ENCODE peak calls at places on chromosomes 4 and X, in ten cellular contexts. Y is transverse colon, K is stomach, L is suprapubic skin, T is prostate gland, N is HCT116, F is sigmoid colon, E is spleen, D is K562, H is endothelial cell of umbilical vein. O is an unnamed sample.

GRCh38 chr4:84479663-84480062 is 19.4 kb downstream of the NKX6-1 start:
- DNase-seq in Y (no peak), H (no peak), N (no peak), D (no peak), F (no peak), K (no peak), T (no peak), E (no peak), L (no peak), O (no peak)

GRCh38 chrX:1196436-1196835 is 16.0 kb downstream of the CRLF2 start:
- DNase-seq in E (peak; percentile 19), Y (no peak), H (no peak), T (no peak), F (no peak), L (peak; percentile 28), K (no peak), N (no peak), D (no peak), O (no peak)

GRCh38 chr4:37516057-37516775 is 170.0 kb downstream of the RELL1 start:
- DNase-seq in L (no peak), Y (no peak), E (no peak), N (no peak), K (no peak), D (no peak), F (no peak), H (no peak), T (no peak), O (no peak)

GRCh38 chr4:151356510-151356909 is 31.1 kb upstream of the SH3D19 start:
- DNase-seq in K (no peak), Y (no peak), E (no peak), L (no peak), F (no peak), H (peak; percentile 7), N (peak; percentile 23), D (no peak), T (no peak), O (no peak)

GRCh38 chr4:120658772-120659171 is 263.8 kb downstream of the PRDM5 start:
- DNase-seq in N (no peak), L (no peak), H (peak; percentile 18), E (no peak), Y (no peak), T (no peak), K (no peak), D (no peak), F (no peak), O (no peak)

GRCh38 chrX:21373637-21374162 is 518 bp upstream of the CNKSR2 start:
- DNase-seq in K (no peak), D (no peak), Y (no peak), T (peak; percentile 3), N (no peak), H (no peak), F (no peak), E (no peak), L (no peak), O (no peak)

GRCh38 chr4:153223935-153224334 is 19.7 kb downstream of the TRIM2 start:
- DNase-seq in E (no peak), N (no peak), T (no peak), K (no peak), H (peak; percentile 67), Y (no peak), F (no peak), D (no peak), L (no peak), O (no peak)

GRCh38 chr4:5884804-5885203 is 8.1 kb downstream of the CRMP1 start:
- DNase-seq in E (no peak), D (no peak), T (no peak), F (no peak), L (no peak), N (no peak), Y (no peak), H (no peak), K (no peak), O (no peak)

GRCh38 chr4:113539408-113539807 is 222.1 kb downstream of the CAMK2D start:
- DNase-seq in Y (no peak), E (no peak), F (no peak), N (peak; percentile 31), T (no peak), L (no peak), D (no peak), K (no peak), H (no peak), O (no peak)

GRCh38 chrX:100413231-100413630 is 3.2 kb upstream of the PCDH19 start:
- DNase-seq in H (peak; percentile 61), Y (peak; percentile 33), E (no peak), D (peak; percentile 40), K (peak; percentile 44), T (peak; percentile 12), N (no peak), F (no peak), L (no peak), O (no peak)

GRCh38 chr4:87555751-87556619 is 26.8 kb upstream of the SPARCL1 start:
- DNase-seq in F (no peak), K (no peak), E (no peak), N (no peak), T (no peak), L (no peak), Y (no peak), H (peak; percentile 24), D (no peak), O (no peak)

GRCh38 chrX:50814701-50815476 is 895 bp upstream of the SHROOM4 start:
- DNase-seq in T (no peak), D (no peak), N (no peak), L (no peak), H (peak; percentile 59), K (no peak), E (no peak), F (no peak), Y (no peak), O (no peak)

GRCh38 chr4:5824635-5825034 is 68.3 kb downstream of the CRMP1 start:
- DNase-seq in K (no peak), F (no peak), L (no peak), N (peak; percentile 23), D (peak; percentile 37), H (peak; percentile 58), Y (no peak), E (no peak), T (no peak), O (no peak)

GRCh38 chr4:86940176-86940575 is 5.4 kb downstream of the AFF1 start:
- DNase-seq in Y (no peak), D (no peak), E (no peak), N (no peak), L (no peak), F (no peak), K (no peak), T (no peak), H (peak; percentile 52), O (no peak)

GRCh38 chr4:95693594-95693993 is 144.8 kb upstream of the UNC5C start:
- DNase-seq in F (no peak), E (no peak), T (no peak), Y (no peak), K (no peak), H (peak; percentile 36), N (peak; percentile 15), L (no peak), D (no peak), O (no peak)

GRCh38 chr4:82746705-82747567 is 51.7 kb downstream of the SCD5 start:
- DNase-seq in D (no peak), L (no peak), H (no peak), T (no peak), N (no peak), Y (no peak), E (peak; percentile 36), F (no peak), K (no peak), O (no peak)
- TF ChIP-seq POLR2AphosphoS5 in D (peak; percentile 97), L (no peak), H (no peak), T (no peak), N (no peak), Y (no peak), E (no peak), F (no peak), K (no peak), O (no peak)

GRCh38 chr4:9885958-9886357 is 104.5 kb downstream of the DRD5 start:
- DNase-seq in N (no peak), L (no peak), E (no peak), D (no peak), H (no peak), Y (no peak), F (no peak), K (no peak), T (no peak), O (no peak)
- TF ChIP-seq POLR2A in N (no peak), L (no peak), E (no peak), D (no peak), H (no peak), Y (no peak), F (no peak), K (no peak), T (no peak), O (no peak)

GRCh38 chr4:128844931-128845330 is 35.4 kb downstream of the JADE1 start:
- DNase-seq in L (no peak), N (no peak), D (no peak), K (peak; percentile 43), Y (no peak), H (no peak), E (no peak), T (peak; percentile 46), F (no peak), O (no peak)
- TF ChIP-seq POLR2AphosphoS5 in L (no peak), N (no peak), D (no peak), K (peak; percentile 19), Y (no peak), H (no peak), E (peak; percentile 33), T (peak; percentile 96), F (no peak), O (no peak)

DNA sequence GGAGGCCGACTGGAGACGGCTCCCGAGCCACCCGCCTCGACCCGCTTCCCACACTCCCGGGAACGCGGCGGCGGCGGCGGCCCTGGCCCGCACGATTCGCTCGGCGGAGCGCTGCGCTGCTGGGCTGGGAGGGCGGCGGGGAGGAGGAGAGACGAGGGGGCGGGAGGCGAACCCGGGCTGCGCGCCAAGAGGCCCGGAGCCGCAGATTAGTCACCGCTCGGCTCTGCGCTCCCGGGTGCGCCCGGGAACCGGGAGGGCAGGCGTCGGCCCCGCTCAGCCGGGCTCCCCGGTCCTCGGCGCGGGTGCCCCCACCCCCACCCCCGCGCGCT is 11.2 kb upstream of the BCOR start:
- DNase-seq in N (no peak), E (peak; percentile 88), H (peak; percentile 73), L (no peak), F (peak; percentile 93), T (peak; percentile 72), D (peak; percentile 79), K (peak; percentile 82), Y (peak; percentile 84), O (peak; percentile 70)
- TF ChIP-seq POLR2A in N (no peak), E (no peak), H (no peak), L (no peak), F (no peak), T (peak; percentile 44), D (no peak), K (no peak), Y (peak; percentile 60), O (no peak)

GRCh38 chr4:148680884-148681283 is 238.7 kb upstream of the NR3C2 start:
- DNase-seq in F (no peak), L (no peak), D (no peak), K (no peak), T (no peak), H (no peak), Y (peak; percentile 24), E (no peak), N (no peak), O (no peak)

DNA sequence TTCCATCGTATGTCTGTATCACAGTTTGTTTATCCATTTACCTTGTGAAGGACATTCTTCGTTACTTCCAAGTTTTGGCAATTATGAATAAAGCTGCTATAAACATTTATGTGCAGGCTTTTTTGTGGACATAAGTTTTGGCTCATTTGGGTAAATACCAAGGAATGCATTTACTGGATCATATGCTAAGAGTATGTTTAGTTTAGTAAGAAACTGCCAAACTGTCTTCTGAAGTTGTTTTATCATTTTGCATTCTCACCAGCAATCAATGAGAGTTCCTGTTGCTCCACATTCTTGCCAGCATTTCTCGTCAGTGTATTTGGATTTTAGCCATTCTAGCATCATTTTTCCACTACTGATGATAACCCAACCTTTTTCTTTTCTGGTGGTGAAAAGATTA is 232.7 kb upstream of the NR3C2 start:
- DNase-seq in K (no peak), Y (no peak), D (no peak), E (no peak), N (no peak), L (no peak), F (no peak), T (no peak), H (no peak), O (no peak)
- TF ChIP-seq POLR2AphosphoS5 in K (no peak), Y (no peak), D (no peak), E (no peak), N (no peak), L (no peak), F (no peak), T (peak; percentile 29), H (no peak), O (no peak)